ENCODE peak calls at places on chromosomes 11 and 22, in nine cellular contexts. H is GM23338; T is stomach; Y is heart left ventricle; U is effector memory CD4-positive, alpha-beta T cell; G is CD8-positive, alpha-beta T cell; F is dorsolateral prefrontal cortex; V is prostate gland; W is pancreas. B is an unnamed sample.

GRCh38 chr11:72821920-72822799 is 7.9 kb downstream of the ATG16L2 start:
- DNase-seq in V (peak), H (peak), W (peak), U (peak), G (peak), T (peak), Y (peak), F (peak), B (peak)

GRCh38 chr11:86807356-86807755 is 7.0 kb downstream of the PRSS23 start:
- DNase-seq in H (no peak), U (no peak), Y (no peak), F (no peak), V (no peak), T (no peak), W (no peak), G (no peak), B (no peak)

GRCh38 chr11:93573184-93573583 is 30.0 kb upstream of the SMCO4 start:
- DNase-seq in H (no peak), G (no peak), V (no peak), U (no peak), W (no peak), Y (no peak), F (no peak), T (no peak), B (no peak)

GRCh38 chr11:121221801-121222200 is 70.8 kb upstream of the SC5D start:
- DNase-seq in U (no peak), T (no peak), G (no peak), V (no peak), F (no peak), Y (no peak), W (no peak), H (no peak), B (no peak)

GRCh38 chr11:113862430-113862829 is 12.9 kb downstream of the USP28 start:
- DNase-seq in Y (no peak), H (peak), F (no peak), U (no peak), G (no peak), W (no peak), V (no peak), T (no peak), B (no peak)

GRCh38 chr11:36953986-36954385 is 355.9 kb upstream of the RAG2 start:
- DNase-seq in W (no peak), G (no peak), F (no peak), V (no peak), H (no peak), U (no peak), Y (no peak), T (no peak), B (no peak)

GRCh38 chr11:74492974-74493815 is at the start of gene LIPT2:
- DNase-seq in W (peak), V (peak), Y (peak), T (peak), H (peak), U (peak), F (peak), G (peak), B (peak)

GRCh38 chr11:76201672-76202412 is 4.5 kb downstream of the WNT11 start:
- DNase-seq in Y (no peak), U (no peak), T (no peak), H (no peak), W (peak), V (no peak), F (no peak), G (no peak), B (no peak)

GRCh38 chr11:131691558-131692041 is 321.2 kb downstream of the NTM start:
- DNase-seq in G (no peak), H (peak), U (no peak), Y (no peak), T (no peak), V (no peak), W (no peak), F (no peak), B (no peak)

GRCh38 chr22:19824197-19825015 is 30.3 kb downstream of the GNB1L start:
- DNase-seq in W (no peak), Y (peak), U (no peak), V (no peak), T (peak), G (no peak), F (peak), H (no peak), B (no peak)

GRCh38 chr11:84384637-84385227 is 1098.6 kb upstream of the CCDC90B start:
- DNase-seq in U (no peak), T (peak), W (no peak), Y (peak), G (peak), H (peak), V (peak), F (peak), B (peak)

GRCh38 chr11:127996825-127997224 is 590.5 kb downstream of the ETS1 start:
- DNase-seq in G (no peak), F (no peak), T (no peak), W (no peak), U (no peak), V (no peak), H (no peak), Y (no peak), B (no peak)

GRCh38 chr22:27135582-27135981 is 478.2 kb downstream of the MIAT start:
- DNase-seq in H (no peak), Y (no peak), U (no peak), W (no peak), V (no peak), F (no peak), G (no peak), T (no peak), B (no peak)

GRCh38 chr22:37319469-37319868 is 37.2 kb downstream of the CYTH4 start:
- DNase-seq in F (no peak), V (no peak), T (no peak), G (no peak), W (no peak), U (no peak), H (no peak), Y (no peak), B (no peak)

GRCh38 chr11:704799-705645 is 1.0 kb upstream of the EPS8L2 start:
- DNase-seq in Y (no peak), T (peak), U (no peak), V (peak), F (no peak), H (no peak), G (no peak), W (peak), B (no peak)

GRCh38 chr11:13850256-13851010 is 112.1 kb upstream of the SPON1 start:
- DNase-seq in H (no peak), G (no peak), Y (no peak), W (no peak), V (no peak), F (peak), U (no peak), T (no peak), B (no peak)

GRCh38 chr11:134539285-134539684 is 127.2 kb upstream of the B3GAT1 start:
- DNase-seq in V (no peak), Y (no peak), G (no peak), H (no peak), W (no peak), T (no peak), U (no peak), F (no peak), B (no peak)

GRCh38 chr11:105149477-105149876 is 9.9 kb upstream of the CARD18 start:
- DNase-seq in V (no peak), W (no peak), Y (no peak), G (no peak), T (no peak), U (no peak), H (no peak), F (no peak), B (no peak)

GRCh38 chr11:126355926-126356897 is 726 bp downstream of the ST3GAL4 start:
- DNase-seq in Y (peak), G (no peak), H (peak), F (peak), U (no peak), T (no peak), W (no peak), V (no peak), B (no peak)

GRCh38 chr11:26862801-26863200 is 131.1 kb upstream of the FIBIN start:
- DNase-seq in W (no peak), T (no peak), V (no peak), G (no peak), F (no peak), Y (no peak), U (no peak), H (no peak), B (no peak)

GRCh38 chr11:68038718-68039525 is at the start of gene TCIRG1:
- DNase-seq in V (peak), F (no peak), W (peak), U (peak), G (peak), T (peak), H (peak), Y (peak), B (no peak)

GRCh38 chr11:1082728-1083620 is 8.3 kb downstream of the MUC2 start:
- DNase-seq in W (peak), H (no peak), V (no peak), G (no peak), U (no peak), F (peak), T (no peak), Y (peak), B (no peak)

GRCh38 chr11:65504671-65505433 is 6.0 kb downstream of the MALAT1 start:
- DNase-seq in G (no peak), Y (peak), H (no peak), U (no peak), V (no peak), F (no peak), W (no peak), T (no peak), B (no peak)

GRCh38 chr22:33811686-33812085 is 108.6 kb downstream of the LARGE1 start:
- DNase-seq in Y (peak), G (no peak), H (peak), W (no peak), V (no peak), F (no peak), U (no peak), T (no peak), B (no peak)

GRCh38 chr22:39148727-39149535 is 3.5 kb downstream of the CBX7 start:
- DNase-seq in V (no peak), U (peak), Y (peak), F (peak), G (peak), W (peak), H (peak), T (peak), B (no peak)

GRCh38 chr22:48893288-48894063 is 934.2 kb downstream of the BRD1 start:
- DNase-seq in G (no peak), H (no peak), F (no peak), T (no peak), V (no peak), U (no peak), W (no peak), Y (no peak), B (no peak)
- H3K27ac ChIP-seq in G (no peak), H (no peak), F (no peak), T (no peak), V (no peak), U (no peak), W (no peak), Y (no peak), B (no peak)

GRCh38 chr11:6303657-6304056 is 16.6 kb downstream of the CAVIN3 start:
- DNase-seq in F (no peak), V (no peak), Y (no peak), G (no peak), H (peak), W (no peak), T (no peak), U (no peak), B (no peak)
- H3K4me3 ChIP-seq in F (no peak), V (no peak), Y (no peak), G (no peak), H (no peak), W (no peak), T (no peak), U (no peak), B (no peak)

GRCh38 chr11:63764201-63764711 is 4.3 kb downstream of the ZFTA start:
- DNase-seq in V (no peak), G (no peak), F (no peak), W (no peak), Y (peak), T (no peak), U (no peak), H (no peak), B (no peak)

GRCh38 chr11:63764712-63765631 is 3.6 kb downstream of the ZFTA start:
- DNase-seq in H (peak), F (no peak), U (no peak), T (no peak), Y (no peak), V (no peak), G (no peak), W (peak), B (no peak)

GRCh38 chr11:63766501-63767270 is 1.9 kb downstream of the ZFTA start:
- DNase-seq in V (no peak), U (no peak), T (no peak), Y (no peak), W (peak), G (no peak), H (no peak), F (no peak), B (no peak)

GRCh38 chr11:63767415-63768231 is 952 bp downstream of the ZFTA start:
- DNase-seq in W (peak), H (peak), F (peak), V (no peak), T (no peak), U (no peak), Y (peak), G (no peak), B (peak)

DNA sequence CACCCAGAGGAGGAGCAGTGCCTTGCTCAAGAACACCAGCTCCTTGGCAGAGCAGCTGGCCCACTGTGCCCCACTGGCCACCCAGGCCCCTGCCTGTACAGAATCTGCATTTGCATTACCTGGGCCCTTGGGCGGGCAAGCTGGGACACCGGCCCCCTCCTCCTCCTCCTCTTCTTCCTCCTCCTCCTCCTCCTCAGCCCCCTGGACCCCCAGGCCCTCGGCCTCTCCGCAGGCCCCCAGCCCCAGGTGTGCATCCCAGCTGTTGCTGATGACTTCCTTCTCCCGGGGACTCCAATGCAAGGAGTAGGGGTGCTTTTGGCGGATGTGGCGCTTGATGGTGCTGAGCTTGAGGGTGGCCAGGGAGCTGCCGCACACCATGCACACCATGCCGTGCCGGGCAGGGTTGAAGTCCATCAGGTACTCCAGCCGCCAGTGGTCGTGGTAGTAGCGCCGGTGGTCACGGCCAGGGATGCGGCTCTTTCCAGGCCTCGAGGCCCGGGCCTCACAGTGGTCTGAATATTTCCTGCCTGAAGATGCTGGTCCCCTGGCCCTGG is 2.8 kb downstream of the ZFTA start:
- DNase-seq in V (no peak), Y (no peak), U (no peak), H (peak), T (no peak), G (no peak), W (peak), F (no peak), B (no peak)
- H3K27ac ChIP-seq in V (no peak), Y (no peak), U (no peak), H (peak), T (no peak), G (no peak), W (no peak), F (peak), B (no peak)

GRCh38 chr11:32437406-32438345 is 2.3 kb upstream of the WT1 start:
- DNase-seq in V (no peak), H (peak), T (no peak), F (no peak), W (no peak), Y (no peak), G (no peak), U (no peak), B (no peak)

GRCh38 chr11:32436751-32437405 is 1.5 kb upstream of the WT1 start:
- DNase-seq in V (no peak), T (no peak), G (no peak), W (no peak), U (no peak), F (no peak), Y (no peak), H (peak), B (no peak)

GRCh38 chr11:32435152-32435480 is 223 bp downstream of the WT1 start:
- DNase-seq in H (peak), G (no peak), T (no peak), Y (no peak), F (no peak), V (no peak), W (no peak), U (no peak), B (no peak)

GRCh38 chr11:32435511-32435946 is at the start of gene WT1:
- DNase-seq in T (no peak), W (no peak), G (no peak), U (no peak), F (no peak), Y (peak), V (no peak), H (peak), B (no peak)

GRCh38 chr11:32435947-32436750 is 810 bp upstream of the WT1 start:
- DNase-seq in F (no peak), V (no peak), H (peak), Y (peak), W (no peak), G (no peak), T (no peak), U (no peak), B (no peak)
- H3K4me3 ChIP-seq in F (no peak), V (no peak), H (peak), Y (peak), W (peak), G (no peak), T (peak), U (no peak), B (no peak)